ENCODE peak calls at places on chromosomes 4 and X, in four cellular contexts. K, T, Y and D are unnamed samples.

GRCh38 chrX:17632942-17633341 is 104.4 kb upstream of the SCML1 start:
- DNase-seq in K (no peak), T (no peak), Y (no peak), D (no peak)

GRCh38 chr4:85837334-85837733 is 362.4 kb downstream of the ARHGAP24 start:
- DNase-seq in K (no peak), T (no peak), Y (no peak), D (peak)

GRCh38 chr4:2366252-2367192 is 51.9 kb downstream of the ZFYVE28 start:
- DNase-seq in K (peak), T (no peak), Y (no peak), D (peak)

GRCh38 chrX:48910926-48911406 is 480 bp downstream of the SLC35A2 start:
- DNase-seq in K (no peak), T (no peak), Y (no peak), D (peak)

GRCh38 chr4:38757945-38758344 is 24.8 kb downstream of the TLR10 start:
- DNase-seq in K (peak), T (no peak), Y (no peak), D (no peak)

GRCh38 chrX:20668550-20668949 is 401.8 kb upstream of the RPS6KA3 start:
- DNase-seq in K (no peak), T (no peak), Y (no peak), D (no peak)

GRCh38 chrX:123422875-123423274 is 238.8 kb downstream of the GRIA3 start:
- DNase-seq in K (no peak), T (no peak), Y (no peak), D (peak)

GRCh38 chr4:163484906-163485305 is 9.6 kb upstream of the TMA16 start:
- DNase-seq in K (peak), T (peak), Y (peak), D (peak)

GRCh38 chrX:118228456-118228855 is 111.8 kb upstream of the KLHL13 start:
- DNase-seq in K (no peak), T (no peak), Y (no peak), D (no peak)